ENCODE peak calls at places on chromosomes 7 and 10, in five cellular contexts. V is neuronal stem cell, J is H9, W is mesenchymal stem cell, Q is H1. T is an unnamed sample. For H3K4me1, the result is how much of the 10 kb centered on the place peaks cover.

GRCh38 chr10:34403512-34403911 is 411.6 kb downstream of the PARD3 start:
- DNase-seq in V (no peak), J (no peak), W (peak), Q (no peak), T (no peak)

GRCh38 chr10:101695404-101695732 is 398 bp upstream of the FBXW4 start:
- DNase-seq in V (no peak), J (no peak), W (peak), Q (no peak), T (no peak)

GRCh38 chr10:90963331-90963730 is 42.4 kb upstream of the ANKRD1 start:
- DNase-seq in V (no peak), J (no peak), W (no peak), Q (no peak), T (no peak)

GRCh38 chr10:79322616-79323566 is 24.4 kb upstream of the PPIF start:
- DNase-seq in V (no peak), J (no peak), W (peak), Q (no peak), T (peak)

GRCh38 chr10:33129181-33129928 is 171.3 kb upstream of the ITGB1 start:
- DNase-seq in V (no peak), J (no peak), W (peak), Q (no peak), T (no peak)

GRCh38 chr7:8923164-8923806 is 489.9 kb downstream of the NXPH1 start:
- DNase-seq in V (no peak), J (no peak), W (no peak), Q (no peak), T (no peak)

GRCh38 chr10:133388973-133389818 is 4.8 kb upstream of the MTG1 start:
- DNase-seq in V (no peak), J (no peak), W (no peak), Q (no peak), T (no peak)

GRCh38 chr10:90857635-90858488 is at the start of gene HTR7:
- DNase-seq in V (peak), J (peak), W (peak), Q (peak), T (peak)

GRCh38 chr7:15461576-15461975 is 100.2 kb downstream of the AGMO start:
- DNase-seq in V (no peak), J (no peak), W (peak), Q (no peak), T (no peak)

GRCh38 chr10:22243321-22243720 is 25.5 kb upstream of the EBLN1 start:
- DNase-seq in V (no peak), J (no peak), W (no peak), Q (no peak), T (no peak)

GRCh38 chr7:84399661-84400060 is 205.1 kb upstream of the SEMA3A start:
- DNase-seq in V (no peak), J (no peak), W (no peak), Q (no peak), T (no peak)

GRCh38 chr7:157300406-157300770 is 36.4 kb upstream of the DNAJB6 start:
- DNase-seq in V (no peak), J (no peak), W (no peak), Q (no peak), T (no peak)

GRCh38 chr10:77919713-77920108 is 6.8 kb downstream of the DLG5 start:
- DNase-seq in V (no peak), J (no peak), W (peak), Q (no peak), T (peak)

GRCh38 chr7:119562839-119563238 is 710.1 kb upstream of the KCND2 start:
- DNase-seq in V (no peak), J (no peak), W (no peak), Q (no peak), T (no peak)

GRCh38 chr10:112375721-112376577 is 2.0 kb downstream of the ACSL5 start:
- DNase-seq in V (no peak), J (no peak), W (peak), Q (no peak), T (no peak)

GRCh38 chr7:92255308-92255707 is 9.5 kb downstream of the ANKIB1 start:
- DNase-seq in V (no peak), J (no peak), W (peak), Q (no peak), T (peak)

GRCh38 chr10:84191106-84191505 is 3.2 kb upstream of the CDHR1 start:
- DNase-seq in V (no peak), J (no peak), W (no peak), Q (no peak), T (no peak)

GRCh38 chr10:48811917-48812316 is 127.2 kb downstream of the WDFY4 start:
- DNase-seq in V (no peak), J (no peak), W (no peak), Q (no peak), T (no peak)

GRCh38 chr10:47401874-47402645 is 18.0 kb upstream of the ZNF488 start:
- DNase-seq in V (no peak), J (no peak), W (no peak), Q (peak), T (no peak)

GRCh38 chr10:130111848-130112180 is 1.2 kb upstream of the C10orf143 start:
- DNase-seq in V (no peak), J (no peak), W (no peak), Q (no peak), T (no peak)

DNA sequence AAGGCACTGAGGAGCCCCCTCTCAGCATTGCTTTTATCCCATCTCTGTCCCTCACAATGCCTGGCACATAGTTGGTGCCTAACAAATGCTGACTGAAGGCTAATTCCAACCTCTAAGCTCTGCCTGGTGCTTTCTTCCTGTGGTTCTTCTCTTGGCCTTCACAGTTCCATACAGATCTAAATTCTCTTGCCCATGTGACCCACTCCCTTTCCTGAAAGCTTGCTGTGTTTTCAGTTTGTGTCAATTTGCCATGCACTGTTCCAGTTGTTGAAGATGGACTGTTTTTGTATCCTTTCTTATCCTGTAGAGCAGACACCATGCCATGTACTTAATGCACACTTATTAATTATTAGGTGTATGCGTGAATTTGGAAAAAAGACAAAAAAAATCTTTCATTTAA is 9.2 kb downstream of the TBXAS1 start:
- DNase-seq in V (no peak), J (no peak), W (no peak), Q (no peak), T (no peak)
- H2BK12ac ChIP-seq in V (no peak), J (no peak), W (no peak), Q (no peak), T (no peak)

GRCh38 chr7:78197447-78197846 is 398.9 kb downstream of the PHTF2 start:
- DNase-seq in V (no peak), J (no peak), W (peak), Q (no peak), T (no peak)
- H3K18ac ChIP-seq in V (no peak), J (no peak), W (peak), Q (no peak), T (no peak)

GRCh38 chr10:103451091-103451801 is 924 bp downstream of the CALHM2 start:
- DNase-seq in V (no peak), J (no peak), W (no peak), Q (no peak), T (peak)

GRCh38 chr10:103455235-103455634 is 3.1 kb upstream of the CALHM2 start:
- DNase-seq in V (no peak), J (peak), W (no peak), Q (no peak), T (no peak)

GRCh38 chr10:103454026-103454425 is 1.9 kb upstream of the CALHM2 start:
- DNase-seq in V (no peak), J (no peak), W (no peak), Q (no peak), T (peak)

GRCh38 chr10:103451871-103452713 is at the start of gene CALHM2:
- DNase-seq in V (peak), J (peak), W (peak), Q (peak), T (peak)

DNA sequence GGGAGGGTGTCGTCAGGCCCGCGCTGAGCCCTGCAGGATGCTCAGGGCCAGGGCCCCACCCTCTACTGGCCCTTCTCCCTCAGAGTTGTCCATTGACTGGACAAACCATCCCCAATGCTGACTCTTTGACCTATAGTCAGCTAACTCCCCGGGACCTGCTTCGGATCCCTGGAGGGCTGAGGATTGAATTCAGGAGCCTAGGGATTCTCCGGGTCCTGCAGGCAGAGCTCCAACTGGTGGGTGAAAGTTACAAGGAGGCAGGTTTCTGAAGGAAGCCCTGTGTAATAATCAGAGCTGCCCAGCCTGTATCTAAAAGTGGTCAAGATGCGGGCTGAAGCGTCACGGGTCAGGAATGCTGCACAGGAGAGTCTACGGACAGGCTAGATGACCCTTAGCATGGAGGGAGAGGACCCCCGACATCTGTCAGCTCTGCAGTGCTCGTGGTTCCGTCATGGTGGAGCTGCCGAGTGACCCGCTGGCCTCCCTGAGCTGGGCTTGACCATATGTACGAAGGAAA is 602 bp upstream of the CALHM2 start:
- DNase-seq in V (no peak), J (no peak), W (no peak), Q (no peak), T (peak)
- H3K4me1 ChIP-seq in V (under half), J (under half), W (under half), Q (under half), T (under half)

GRCh38 chr7:99036531-99037175 is 107.3 kb downstream of the SMURF1 start:
- DNase-seq in V (peak), J (peak), W (peak), Q (peak), T (peak)

GRCh38 chr7:99035723-99036530 is 108.0 kb downstream of the SMURF1 start:
- DNase-seq in V (no peak), J (no peak), W (no peak), Q (no peak), T (no peak)

GRCh38 chr7:99033765-99034164 is 110.1 kb downstream of the SMURF1 start:
- DNase-seq in V (no peak), J (no peak), W (no peak), Q (no peak), T (no peak)

GRCh38 chr7:99032928-99033327 is 111.0 kb downstream of the SMURF1 start:
- DNase-seq in V (no peak), J (no peak), W (no peak), Q (no peak), T (no peak)

GRCh38 chr7:99034932-99035722 is 108.8 kb downstream of the SMURF1 start:
- DNase-seq in V (no peak), J (no peak), W (no peak), Q (no peak), T (no peak)
- H2BK12ac ChIP-seq in V (no peak), J (no peak), W (no peak), Q (no peak), T (no peak)

DNA sequence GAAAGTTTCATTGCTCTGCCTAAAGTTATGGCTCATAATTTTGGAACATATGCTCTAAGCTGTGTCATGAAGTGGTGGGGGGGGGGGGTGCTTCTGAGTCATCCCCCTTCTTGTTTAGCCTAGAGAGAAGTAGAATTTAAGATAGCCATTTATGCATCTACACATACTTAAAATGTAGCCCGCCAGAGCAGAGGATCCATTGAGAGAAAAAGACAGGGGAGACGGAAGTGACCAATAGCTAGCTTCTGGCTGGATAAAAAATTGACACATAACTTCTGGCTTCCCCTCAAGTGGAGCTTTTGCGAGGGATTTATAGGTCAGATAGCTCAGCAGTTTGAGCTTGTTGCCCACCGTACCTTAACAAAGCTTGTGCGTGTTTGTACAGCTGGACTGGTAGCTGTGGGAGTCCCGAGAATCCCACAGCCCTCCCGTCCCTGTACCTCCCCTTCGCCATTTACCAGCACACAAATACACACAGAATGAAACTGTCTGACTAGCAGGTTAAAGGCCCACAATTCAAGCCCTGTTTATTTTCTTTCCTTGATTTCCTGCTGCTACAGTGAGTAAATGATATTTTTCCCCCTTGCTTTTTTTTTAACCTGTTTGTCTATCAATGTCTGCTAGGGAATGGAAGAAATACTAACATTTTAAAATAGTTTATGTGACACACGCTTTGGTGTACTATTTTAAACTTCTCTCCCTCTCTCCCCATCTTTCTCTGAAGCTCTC is 232.6 kb upstream of the FERD3L start:
- DNase-seq in V (no peak), J (no peak), W (peak), Q (no peak), T (no peak)
- H3K18ac ChIP-seq in V (no peak), J (no peak), W (peak), Q (no peak), T (no peak)

GRCh38 chr7:30147785-30148184 is 13.0 kb downstream of the MTURN start:
- DNase-seq in V (no peak), J (no peak), W (no peak), Q (no peak), T (no peak)

GRCh38 chr7:30148951-30149459 is 14.2 kb downstream of the MTURN start:
- DNase-seq in V (no peak), J (no peak), W (no peak), Q (no peak), T (no peak)

GRCh38 chr7:30148426-30148825 is 13.6 kb downstream of the MTURN start:
- DNase-seq in V (no peak), J (no peak), W (no peak), Q (no peak), T (no peak)

GRCh38 chr7:30150711-30151110 is 15.9 kb downstream of the MTURN start:
- DNase-seq in V (no peak), J (no peak), W (no peak), Q (no peak), T (no peak)

DNA sequence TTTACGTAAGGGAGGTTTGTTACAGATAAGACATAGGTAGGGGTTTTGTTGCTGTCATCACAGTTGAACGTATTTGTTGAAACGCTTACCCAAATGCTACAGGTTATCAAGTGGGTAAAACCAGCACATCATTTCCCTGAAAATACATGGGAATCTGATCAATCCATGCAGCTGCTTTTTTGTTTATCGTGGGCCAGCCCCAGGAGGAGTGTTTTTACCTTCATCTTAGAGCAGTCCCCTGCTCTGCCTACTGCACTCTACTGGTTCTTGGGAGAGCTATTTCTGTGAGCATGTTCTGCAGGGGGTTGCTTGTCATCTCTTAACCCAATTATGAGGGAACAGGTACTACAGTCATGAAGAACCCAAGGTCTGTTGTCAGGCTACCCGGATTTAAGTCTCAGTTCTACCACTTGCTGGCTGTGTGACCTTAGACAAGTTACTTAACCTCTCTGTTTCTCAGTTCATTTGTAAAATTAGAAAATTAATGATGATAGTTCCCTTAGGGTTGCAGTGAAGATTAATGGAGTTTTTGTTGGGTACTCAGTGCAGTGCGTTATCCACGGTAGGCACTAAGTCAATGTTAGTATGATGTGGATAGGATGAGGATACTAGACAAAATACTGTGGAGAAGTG is 15.0 kb downstream of the MTURN start:
- DNase-seq in V (no peak), J (no peak), W (no peak), Q (no peak), T (no peak)
- H3K4me1 ChIP-seq in V (under half), J (under half), W (under half), Q (under half), T (under half)